ENCODE peak calls at places on chromosomes 7 and 10, in ten cellular contexts. One of them, this sample, is unnamed.

GRCh38 chr10:44198780-44199097 is 186.2 kb downstream of the CXCL12 start:
- DNase-seq in B cell: no peak
- DNase-seq in left ventricle myocardium inferior: peak; percentile 55
- DNase-seq in adrenal gland: no peak
- DNase-seq in A549: no peak
- DNase-seq in MCF 10A: no peak
- DNase-seq in nephron progenitor cell: no peak
- DNase-seq in ascending aorta: no peak
- DNase-seq in CD4-positive, alpha-beta T cell: no peak
- DNase-seq in tibial artery: no peak
- DNase-seq in this sample: no peak

GRCh38 chr7:42876182-42877068 is 35.4 kb downstream of the C7orf25 start:
- DNase-seq in MCF 10A: peak; percentile 79
- DNase-seq in A549: peak; percentile 58
- DNase-seq in tibial artery: no peak
- DNase-seq in nephron progenitor cell: peak; percentile 72
- DNase-seq in adrenal gland: peak; percentile 80
- DNase-seq in B cell: peak; percentile 61
- DNase-seq in CD4-positive, alpha-beta T cell: peak; percentile 38
- DNase-seq in ascending aorta: no peak
- DNase-seq in left ventricle myocardium inferior: no peak
- DNase-seq in this sample: no peak

GRCh38 chr7:47336178-47337020 is 245.5 kb downstream of the TNS3 start:
- DNase-seq in B cell: no peak
- DNase-seq in ascending aorta: peak; percentile 88
- DNase-seq in tibial artery: peak; percentile 89
- DNase-seq in CD4-positive, alpha-beta T cell: no peak
- DNase-seq in nephron progenitor cell: no peak
- DNase-seq in MCF 10A: peak; percentile 88
- DNase-seq in A549: no peak
- DNase-seq in left ventricle myocardium inferior: peak; percentile 61
- DNase-seq in adrenal gland: peak; percentile 17
- DNase-seq in this sample: no peak

GRCh38 chr7:17771901-17772408 is 168.3 kb downstream of the SNX13 start:
- DNase-seq in left ventricle myocardium inferior: no peak
- DNase-seq in adrenal gland: no peak
- DNase-seq in B cell: no peak
- DNase-seq in CD4-positive, alpha-beta T cell: no peak
- DNase-seq in tibial artery: no peak
- DNase-seq in ascending aorta: no peak
- DNase-seq in MCF 10A: no peak
- DNase-seq in nephron progenitor cell: no peak
- DNase-seq in A549: no peak
- DNase-seq in this sample: no peak

GRCh38 chr10:80173441-80173840 is 31.9 kb downstream of the ANXA11 start:
- DNase-seq in B cell: no peak
- DNase-seq in A549: no peak
- DNase-seq in MCF 10A: no peak
- DNase-seq in adrenal gland: no peak
- DNase-seq in nephron progenitor cell: no peak
- DNase-seq in left ventricle myocardium inferior: no peak
- DNase-seq in CD4-positive, alpha-beta T cell: no peak
- DNase-seq in ascending aorta: no peak
- DNase-seq in tibial artery: no peak
- DNase-seq in this sample: no peak

GRCh38 chr10:93701903-93702277 is 502 bp downstream of the FRA10AC1 start:
- DNase-seq in tibial artery: no peak
- DNase-seq in ascending aorta: no peak
- DNase-seq in MCF 10A: peak; percentile 51
- DNase-seq in A549: peak; percentile 12
- DNase-seq in CD4-positive, alpha-beta T cell: no peak
- DNase-seq in left ventricle myocardium inferior: no peak
- DNase-seq in adrenal gland: peak; percentile 25
- DNase-seq in nephron progenitor cell: peak; percentile 13
- DNase-seq in B cell: no peak
- DNase-seq in this sample: no peak

GRCh38 chr10:28367865-28368541 is 65.1 kb upstream of the MPP7 start:
- DNase-seq in left ventricle myocardium inferior: peak; percentile 16
- DNase-seq in MCF 10A: no peak
- DNase-seq in B cell: peak; percentile 80
- DNase-seq in tibial artery: no peak
- DNase-seq in nephron progenitor cell: no peak
- DNase-seq in CD4-positive, alpha-beta T cell: peak; percentile 54
- DNase-seq in ascending aorta: no peak
- DNase-seq in adrenal gland: no peak
- DNase-seq in A549: no peak
- DNase-seq in this sample: no peak

GRCh38 chr10:118595064-118595420 is 406 bp downstream of the PRLHR start:
- DNase-seq in ascending aorta: no peak
- DNase-seq in nephron progenitor cell: peak; percentile 4
- DNase-seq in A549: no peak
- DNase-seq in B cell: no peak
- DNase-seq in CD4-positive, alpha-beta T cell: no peak
- DNase-seq in MCF 10A: no peak
- DNase-seq in tibial artery: no peak
- DNase-seq in adrenal gland: no peak
- DNase-seq in left ventricle myocardium inferior: no peak
- DNase-seq in this sample: no peak

GRCh38 chr10:107139237-107139636 is 25.3 kb downstream of the SORCS1 start:
- DNase-seq in B cell: no peak
- DNase-seq in CD4-positive, alpha-beta T cell: no peak
- DNase-seq in adrenal gland: no peak
- DNase-seq in A549: no peak
- DNase-seq in nephron progenitor cell: no peak
- DNase-seq in ascending aorta: no peak
- DNase-seq in MCF 10A: no peak
- DNase-seq in left ventricle myocardium inferior: no peak
- DNase-seq in tibial artery: no peak
- DNase-seq in this sample: no peak

GRCh38 chr10:775245-776075 is 86.0 kb upstream of the DIP2C start:
- DNase-seq in tibial artery: peak; percentile 92
- DNase-seq in CD4-positive, alpha-beta T cell: no peak
- DNase-seq in adrenal gland: peak; percentile 80
- DNase-seq in nephron progenitor cell: no peak
- DNase-seq in B cell: no peak
- DNase-seq in ascending aorta: peak; percentile 86
- DNase-seq in A549: no peak
- DNase-seq in MCF 10A: peak; percentile 86
- DNase-seq in left ventricle myocardium inferior: no peak
- DNase-seq in this sample: no peak

GRCh38 chr7:36363515-36363914 is 26.1 kb upstream of the ANLN start:
- DNase-seq in tibial artery: no peak
- DNase-seq in nephron progenitor cell: no peak
- DNase-seq in ascending aorta: no peak
- DNase-seq in B cell: no peak
- DNase-seq in left ventricle myocardium inferior: no peak
- DNase-seq in A549: no peak
- DNase-seq in MCF 10A: no peak
- DNase-seq in adrenal gland: no peak
- DNase-seq in CD4-positive, alpha-beta T cell: no peak
- DNase-seq in this sample: no peak

GRCh38 chr7:32905175-32905662 is 13.7 kb upstream of the KBTBD2 start:
- DNase-seq in tibial artery: no peak
- DNase-seq in adrenal gland: peak; percentile 52
- DNase-seq in MCF 10A: peak; percentile 26
- DNase-seq in left ventricle myocardium inferior: no peak
- DNase-seq in B cell: peak; percentile 50
- DNase-seq in A549: peak; percentile 42
- DNase-seq in nephron progenitor cell: no peak
- DNase-seq in CD4-positive, alpha-beta T cell: peak; percentile 26
- DNase-seq in ascending aorta: peak; percentile 74
- DNase-seq in this sample: no peak
- TF ChIP-seq CTCF in tibial artery: no peak
- TF ChIP-seq CTCF in adrenal gland: no peak
- TF ChIP-seq CTCF in MCF 10A: no peak
- TF ChIP-seq CTCF in left ventricle myocardium inferior: no peak
- TF ChIP-seq CTCF in B cell: no peak
- TF ChIP-seq CTCF in A549: no peak
- TF ChIP-seq CTCF in nephron progenitor cell: no peak
- TF ChIP-seq CTCF in CD4-positive, alpha-beta T cell: no peak
- TF ChIP-seq CTCF in ascending aorta: no peak
- TF ChIP-seq CTCF in this sample: no peak

DNA sequence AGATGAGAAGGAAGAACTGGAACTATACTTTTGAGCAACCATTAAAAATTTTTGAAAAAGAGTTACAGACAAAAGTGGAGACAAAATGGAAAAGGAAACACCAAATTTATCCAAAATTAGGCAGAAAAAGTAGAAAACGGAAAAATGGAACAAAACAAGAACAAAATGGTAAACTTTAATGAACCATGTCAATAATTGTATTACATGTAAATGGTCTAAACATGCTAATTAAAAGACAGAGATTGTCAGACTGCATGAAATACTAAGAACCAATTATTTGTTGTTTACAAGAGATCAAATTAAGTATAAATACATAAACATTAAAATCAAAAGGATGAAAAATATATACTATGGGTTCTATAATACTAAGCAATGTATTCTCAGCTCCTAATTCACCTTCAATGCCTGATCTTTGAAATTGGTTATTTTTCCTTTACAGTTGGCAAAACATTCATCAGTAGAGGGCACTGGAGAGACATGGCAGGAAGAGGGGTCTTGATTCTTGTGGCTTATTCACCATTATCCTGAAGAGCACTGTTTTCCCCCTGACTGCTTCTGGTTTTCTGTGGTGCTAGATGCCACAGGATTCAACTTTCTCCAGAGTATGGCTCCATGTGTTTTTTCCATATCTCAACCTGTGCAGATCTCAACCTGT is 124.9 kb downstream of the ELFN1 start:
- DNase-seq in adrenal gland: no peak
- DNase-seq in nephron progenitor cell: no peak
- DNase-seq in tibial artery: no peak
- DNase-seq in CD4-positive, alpha-beta T cell: no peak
- DNase-seq in ascending aorta: no peak
- DNase-seq in left ventricle myocardium inferior: no peak
- DNase-seq in A549: no peak
- DNase-seq in MCF 10A: no peak
- DNase-seq in B cell: no peak
- DNase-seq in this sample: no peak
- TF ChIP-seq CTCF in adrenal gland: no peak
- TF ChIP-seq CTCF in nephron progenitor cell: no peak
- TF ChIP-seq CTCF in tibial artery: no peak
- TF ChIP-seq CTCF in CD4-positive, alpha-beta T cell: no peak
- TF ChIP-seq CTCF in ascending aorta: no peak
- TF ChIP-seq CTCF in left ventricle myocardium inferior: no peak
- TF ChIP-seq CTCF in A549: no peak
- TF ChIP-seq CTCF in MCF 10A: no peak
- TF ChIP-seq CTCF in B cell: no peak
- TF ChIP-seq CTCF in this sample: no peak

GRCh38 chr7:149797771-149798170 is 24.4 kb upstream of the ZNF467 start:
- DNase-seq in tibial artery: no peak
- DNase-seq in adrenal gland: no peak
- DNase-seq in ascending aorta: no peak
- DNase-seq in B cell: no peak
- DNase-seq in left ventricle myocardium inferior: no peak
- DNase-seq in nephron progenitor cell: no peak
- DNase-seq in A549: no peak
- DNase-seq in MCF 10A: no peak
- DNase-seq in CD4-positive, alpha-beta T cell: no peak
- DNase-seq in this sample: no peak

GRCh38 chr7:149801002-149801566 is 27.7 kb upstream of the ZNF467 start:
- DNase-seq in ascending aorta: no peak
- DNase-seq in B cell: no peak
- DNase-seq in CD4-positive, alpha-beta T cell: no peak
- DNase-seq in MCF 10A: no peak
- DNase-seq in nephron progenitor cell: no peak
- DNase-seq in left ventricle myocardium inferior: no peak
- DNase-seq in tibial artery: no peak
- DNase-seq in adrenal gland: no peak
- DNase-seq in A549: no peak
- DNase-seq in this sample: no peak

GRCh38 chr7:149801816-149802215 is 28.4 kb upstream of the ZNF467 start:
- DNase-seq in B cell: no peak
- DNase-seq in nephron progenitor cell: no peak
- DNase-seq in A549: no peak
- DNase-seq in tibial artery: no peak
- DNase-seq in left ventricle myocardium inferior: no peak
- DNase-seq in MCF 10A: no peak
- DNase-seq in CD4-positive, alpha-beta T cell: no peak
- DNase-seq in adrenal gland: no peak
- DNase-seq in ascending aorta: no peak
- DNase-seq in this sample: no peak

GRCh38 chr7:149800169-149800555 is 26.8 kb upstream of the ZNF467 start:
- DNase-seq in ascending aorta: no peak
- DNase-seq in adrenal gland: no peak
- DNase-seq in A549: no peak
- DNase-seq in tibial artery: no peak
- DNase-seq in MCF 10A: no peak
- DNase-seq in B cell: no peak
- DNase-seq in CD4-positive, alpha-beta T cell: no peak
- DNase-seq in left ventricle myocardium inferior: no peak
- DNase-seq in nephron progenitor cell: no peak
- DNase-seq in this sample: no peak

DNA sequence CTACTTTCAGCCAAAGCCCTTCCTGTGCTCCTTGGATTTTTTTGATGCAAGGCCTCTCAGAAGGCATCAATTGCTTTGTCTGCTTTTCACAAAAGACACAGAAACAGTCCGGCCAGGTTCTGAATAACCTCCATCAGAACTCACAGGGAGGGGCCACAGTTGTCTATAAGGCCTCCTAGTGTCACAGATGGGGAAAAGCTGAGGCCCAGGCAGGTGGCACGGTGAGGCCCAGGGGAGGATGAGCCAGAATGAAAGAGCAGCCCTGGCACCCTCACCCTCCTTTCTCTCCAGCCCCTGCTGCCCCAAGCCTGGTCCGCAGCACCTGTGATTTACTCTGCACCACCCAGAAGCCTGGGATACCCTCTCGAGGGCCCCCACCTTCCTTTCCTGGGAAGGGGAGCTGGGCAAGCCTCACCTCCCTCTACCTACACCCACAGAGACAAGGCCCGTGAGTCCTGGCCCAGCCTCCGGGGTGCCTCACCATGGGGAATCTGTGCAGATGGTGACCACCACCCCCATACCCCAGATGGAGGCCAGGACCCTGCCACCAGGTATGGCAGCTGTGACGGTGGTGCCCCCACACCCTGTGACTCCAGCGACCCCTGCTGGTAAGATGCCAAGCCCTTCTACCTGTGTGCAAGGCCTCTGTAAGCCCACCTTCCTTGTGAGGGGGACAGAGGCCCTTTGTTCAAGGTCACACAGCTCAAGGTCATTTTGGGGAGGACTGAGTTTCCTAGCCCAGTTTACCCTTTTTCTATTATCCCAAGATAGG is 26.2 kb upstream of the ZNF467 start:
- DNase-seq in CD4-positive, alpha-beta T cell: peak; percentile 68
- DNase-seq in B cell: peak; percentile 62
- DNase-seq in MCF 10A: peak; percentile 44
- DNase-seq in A549: peak; percentile 22
- DNase-seq in ascending aorta: no peak
- DNase-seq in nephron progenitor cell: peak; percentile 73
- DNase-seq in left ventricle myocardium inferior: peak; percentile 25
- DNase-seq in adrenal gland: peak; percentile 48
- DNase-seq in tibial artery: no peak
- DNase-seq in this sample: no peak
- TF ChIP-seq CTCF in CD4-positive, alpha-beta T cell: peak; percentile 66
- TF ChIP-seq CTCF in B cell: peak; percentile 56
- TF ChIP-seq CTCF in MCF 10A: peak; percentile 29
- TF ChIP-seq CTCF in A549: peak; percentile 25
- TF ChIP-seq CTCF in ascending aorta: no peak
- TF ChIP-seq CTCF in nephron progenitor cell: peak; percentile 57
- TF ChIP-seq CTCF in left ventricle myocardium inferior: peak; percentile 50
- TF ChIP-seq CTCF in adrenal gland: no peak
- TF ChIP-seq CTCF in tibial artery: no peak
- TF ChIP-seq CTCF in this sample: no peak

GRCh38 chr7:80732635-80733034 is 94.2 kb downstream of the CD36 start:
- DNase-seq in B cell: no peak
- DNase-seq in A549: peak; percentile 40
- DNase-seq in MCF 10A: peak; percentile 43
- DNase-seq in nephron progenitor cell: no peak
- DNase-seq in adrenal gland: no peak
- DNase-seq in ascending aorta: no peak
- DNase-seq in left ventricle myocardium inferior: no peak
- DNase-seq in tibial artery: no peak
- DNase-seq in CD4-positive, alpha-beta T cell: no peak
- DNase-seq in this sample: no peak
- TF ChIP-seq CTCF in B cell: no peak
- TF ChIP-seq CTCF in A549: peak; percentile 33
- TF ChIP-seq CTCF in MCF 10A: peak; percentile 39
- TF ChIP-seq CTCF in nephron progenitor cell: peak; percentile 20
- TF ChIP-seq CTCF in adrenal gland: no peak
- TF ChIP-seq CTCF in ascending aorta: no peak
- TF ChIP-seq CTCF in left ventricle myocardium inferior: peak; percentile 12
- TF ChIP-seq CTCF in tibial artery: no peak
- TF ChIP-seq CTCF in CD4-positive, alpha-beta T cell: no peak
- TF ChIP-seq CTCF in this sample: no peak